ENCODE peak calls at places on chromosomes 5 and 9, in ten cellular contexts. One of them, this sample, is unnamed.

GRCh38 chr5:133049726-133050048 is 2.1 kb upstream of the HSPA4 start:
- DNase-seq in tibial artery: no peak
- DNase-seq in naive thymus-derived CD4-positive, alpha-beta T cell: no peak
- DNase-seq in ovary: no peak
- DNase-seq in PC-9: peak
- DNase-seq in IMR-90: no peak
- DNase-seq in psoas muscle: no peak
- DNase-seq in adipocyte: no peak
- DNase-seq in SJSA1: no peak
- DNase-seq in GM23338: no peak
- DNase-seq in this sample: no peak

GRCh38 chr9:82410306-82410705 is 421.7 kb downstream of the SPATA31D1 start:
- DNase-seq in psoas muscle: no peak
- DNase-seq in PC-9: no peak
- DNase-seq in tibial artery: no peak
- DNase-seq in naive thymus-derived CD4-positive, alpha-beta T cell: no peak
- DNase-seq in IMR-90: peak
- DNase-seq in ovary: no peak
- DNase-seq in adipocyte: peak
- DNase-seq in GM23338: no peak
- DNase-seq in SJSA1: peak
- DNase-seq in this sample: no peak

GRCh38 chr9:16211952-16212351 is 658.5 kb downstream of the BNC2 start:
- DNase-seq in IMR-90: no peak
- DNase-seq in tibial artery: no peak
- DNase-seq in adipocyte: no peak
- DNase-seq in GM23338: no peak
- DNase-seq in ovary: peak
- DNase-seq in SJSA1: no peak
- DNase-seq in PC-9: no peak
- DNase-seq in psoas muscle: no peak
- DNase-seq in naive thymus-derived CD4-positive, alpha-beta T cell: no peak
- DNase-seq in this sample: no peak

GRCh38 chr5:33781286-33781685 is 110.5 kb downstream of the ADAMTS12 start:
- DNase-seq in IMR-90: peak
- DNase-seq in ovary: no peak
- DNase-seq in adipocyte: peak
- DNase-seq in psoas muscle: no peak
- DNase-seq in SJSA1: peak
- DNase-seq in PC-9: no peak
- DNase-seq in GM23338: no peak
- DNase-seq in naive thymus-derived CD4-positive, alpha-beta T cell: no peak
- DNase-seq in tibial artery: no peak
- DNase-seq in this sample: peak

GRCh38 chr9:976805-977360 is 428 bp downstream of the DMRT3 start:
- DNase-seq in IMR-90: no peak
- DNase-seq in SJSA1: no peak
- DNase-seq in naive thymus-derived CD4-positive, alpha-beta T cell: no peak
- DNase-seq in tibial artery: no peak
- DNase-seq in ovary: no peak
- DNase-seq in psoas muscle: no peak
- DNase-seq in adipocyte: no peak
- DNase-seq in PC-9: no peak
- DNase-seq in GM23338: peak
- DNase-seq in this sample: no peak

GRCh38 chr5:169178754-169179153 is 122.2 kb downstream of the SLIT3 start:
- DNase-seq in naive thymus-derived CD4-positive, alpha-beta T cell: no peak
- DNase-seq in psoas muscle: no peak
- DNase-seq in IMR-90: no peak
- DNase-seq in ovary: no peak
- DNase-seq in adipocyte: no peak
- DNase-seq in SJSA1: no peak
- DNase-seq in PC-9: no peak
- DNase-seq in GM23338: no peak
- DNase-seq in tibial artery: no peak
- DNase-seq in this sample: no peak

GRCh38 chr9:128707446-128707845 is 5.1 kb downstream of the PKN3 start:
- DNase-seq in adipocyte: no peak
- DNase-seq in PC-9: no peak
- DNase-seq in GM23338: no peak
- DNase-seq in SJSA1: no peak
- DNase-seq in psoas muscle: no peak
- DNase-seq in IMR-90: no peak
- DNase-seq in ovary: no peak
- DNase-seq in naive thymus-derived CD4-positive, alpha-beta T cell: no peak
- DNase-seq in tibial artery: peak
- DNase-seq in this sample: no peak

GRCh38 chr5:19208397-19208796 is 779.6 kb downstream of the CDH18 start:
- DNase-seq in psoas muscle: no peak
- DNase-seq in tibial artery: no peak
- DNase-seq in ovary: no peak
- DNase-seq in GM23338: no peak
- DNase-seq in IMR-90: no peak
- DNase-seq in PC-9: no peak
- DNase-seq in naive thymus-derived CD4-positive, alpha-beta T cell: no peak
- DNase-seq in SJSA1: no peak
- DNase-seq in adipocyte: no peak
- DNase-seq in this sample: no peak

GRCh38 chr5:59204114-59204897 is 621.4 kb downstream of the RAB3C start:
- DNase-seq in GM23338: no peak
- DNase-seq in IMR-90: no peak
- DNase-seq in tibial artery: no peak
- DNase-seq in SJSA1: no peak
- DNase-seq in psoas muscle: no peak
- DNase-seq in PC-9: no peak
- DNase-seq in adipocyte: no peak
- DNase-seq in naive thymus-derived CD4-positive, alpha-beta T cell: no peak
- DNase-seq in ovary: no peak
- DNase-seq in this sample: no peak

GRCh38 chr9:34591091-34591910 is 1.8 kb upstream of the CNTFR start:
- DNase-seq in naive thymus-derived CD4-positive, alpha-beta T cell: peak
- DNase-seq in SJSA1: peak
- DNase-seq in IMR-90: peak
- DNase-seq in PC-9: peak
- DNase-seq in tibial artery: peak
- DNase-seq in GM23338: peak
- DNase-seq in adipocyte: peak
- DNase-seq in psoas muscle: peak
- DNase-seq in ovary: peak
- DNase-seq in this sample: peak

GRCh38 chr9:82555408-82555807 is 507.5 kb downstream of the RASEF start:
- DNase-seq in tibial artery: no peak
- DNase-seq in GM23338: no peak
- DNase-seq in naive thymus-derived CD4-positive, alpha-beta T cell: no peak
- DNase-seq in IMR-90: no peak
- DNase-seq in adipocyte: no peak
- DNase-seq in PC-9: no peak
- DNase-seq in psoas muscle: no peak
- DNase-seq in SJSA1: no peak
- DNase-seq in ovary: no peak
- DNase-seq in this sample: no peak

GRCh38 chr5:168978015-168978414 is 322.9 kb downstream of the SLIT3 start:
- DNase-seq in adipocyte: peak
- DNase-seq in psoas muscle: no peak
- DNase-seq in IMR-90: peak
- DNase-seq in tibial artery: no peak
- DNase-seq in GM23338: no peak
- DNase-seq in SJSA1: peak
- DNase-seq in ovary: no peak
- DNase-seq in naive thymus-derived CD4-positive, alpha-beta T cell: no peak
- DNase-seq in PC-9: no peak
- DNase-seq in this sample: no peak

GRCh38 chr5:7756453-7756852 is 94.5 kb downstream of the CFAP90 start:
- DNase-seq in GM23338: no peak
- DNase-seq in IMR-90: no peak
- DNase-seq in psoas muscle: peak
- DNase-seq in adipocyte: no peak
- DNase-seq in SJSA1: no peak
- DNase-seq in ovary: no peak
- DNase-seq in naive thymus-derived CD4-positive, alpha-beta T cell: no peak
- DNase-seq in PC-9: no peak
- DNase-seq in tibial artery: peak
- DNase-seq in this sample: no peak

GRCh38 chr9:130499804-130500263 is 55.1 kb downstream of the ASS1 start:
- DNase-seq in IMR-90: no peak
- DNase-seq in psoas muscle: no peak
- DNase-seq in GM23338: no peak
- DNase-seq in ovary: no peak
- DNase-seq in naive thymus-derived CD4-positive, alpha-beta T cell: no peak
- DNase-seq in adipocyte: no peak
- DNase-seq in PC-9: peak
- DNase-seq in tibial artery: no peak
- DNase-seq in SJSA1: no peak
- DNase-seq in this sample: no peak

GRCh38 chr5:62938927-62939326 is 360.3 kb downstream of the LRRC70 start:
- DNase-seq in naive thymus-derived CD4-positive, alpha-beta T cell: no peak
- DNase-seq in tibial artery: no peak
- DNase-seq in adipocyte: no peak
- DNase-seq in PC-9: no peak
- DNase-seq in psoas muscle: no peak
- DNase-seq in ovary: no peak
- DNase-seq in GM23338: peak
- DNase-seq in IMR-90: no peak
- DNase-seq in SJSA1: no peak
- DNase-seq in this sample: no peak

GRCh38 chr5:42057254-42057690 is 132.2 kb downstream of the FBXO4 start:
- DNase-seq in naive thymus-derived CD4-positive, alpha-beta T cell: peak
- DNase-seq in ovary: peak
- DNase-seq in SJSA1: peak
- DNase-seq in GM23338: peak
- DNase-seq in adipocyte: peak
- DNase-seq in IMR-90: peak
- DNase-seq in tibial artery: no peak
- DNase-seq in PC-9: peak
- DNase-seq in psoas muscle: no peak
- DNase-seq in this sample: peak

GRCh38 chr9:35605336-35606137 is 475 bp downstream of the TESK1 start:
- DNase-seq in PC-9: no peak
- DNase-seq in GM23338: peak
- DNase-seq in ovary: no peak
- DNase-seq in naive thymus-derived CD4-positive, alpha-beta T cell: peak
- DNase-seq in IMR-90: no peak
- DNase-seq in adipocyte: peak
- DNase-seq in psoas muscle: peak
- DNase-seq in tibial artery: no peak
- DNase-seq in SJSA1: no peak
- DNase-seq in this sample: no peak

GRCh38 chr5:5419291-5420210 is 2.9 kb upstream of the ICE1 start:
- DNase-seq in IMR-90: peak
- DNase-seq in tibial artery: no peak
- DNase-seq in adipocyte: peak
- DNase-seq in ovary: peak
- DNase-seq in GM23338: peak
- DNase-seq in PC-9: peak
- DNase-seq in psoas muscle: no peak
- DNase-seq in naive thymus-derived CD4-positive, alpha-beta T cell: no peak
- DNase-seq in SJSA1: peak
- DNase-seq in this sample: peak
- H3K4me3 ChIP-seq in IMR-90: no peak
- H3K4me3 ChIP-seq in tibial artery: no peak
- H3K4me3 ChIP-seq in adipocyte: peak
- H3K4me3 ChIP-seq in ovary: no peak
- H3K4me3 ChIP-seq in GM23338: no peak
- H3K4me3 ChIP-seq in PC-9: no peak
- H3K4me3 ChIP-seq in psoas muscle: no peak
- H3K4me3 ChIP-seq in naive thymus-derived CD4-positive, alpha-beta T cell: no peak
- H3K4me3 ChIP-seq in SJSA1: no peak
- H3K4me3 ChIP-seq in this sample: no peak

DNA sequence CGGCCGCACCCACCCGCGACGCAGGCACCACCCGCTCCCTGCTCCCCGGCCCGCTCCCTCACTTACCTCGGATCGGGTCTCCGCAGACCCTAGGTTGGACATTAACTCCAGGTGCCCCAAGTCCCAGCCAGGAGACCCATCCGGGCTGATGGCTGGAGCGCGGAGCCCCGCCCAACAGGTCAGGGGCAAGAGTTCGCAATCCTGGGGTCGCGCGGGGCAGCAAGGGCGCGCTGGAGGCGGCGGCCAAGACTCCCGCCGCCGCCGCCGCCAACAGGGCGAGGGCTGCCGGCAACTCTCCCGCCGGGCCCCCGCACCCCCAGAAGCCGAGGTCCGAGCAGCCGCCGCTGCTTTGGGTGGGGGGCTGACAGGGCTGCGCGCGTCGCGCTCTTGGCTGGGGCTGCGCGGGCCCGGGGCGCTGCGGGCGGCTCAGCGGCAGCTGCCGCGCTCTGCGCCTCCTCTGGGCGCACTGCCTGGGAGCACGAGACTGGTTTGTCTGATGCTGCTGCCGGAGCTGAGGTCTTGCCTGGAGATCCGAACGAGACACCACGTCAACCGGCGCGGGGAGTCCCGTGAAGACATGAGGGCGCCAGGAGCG is 303 bp downstream of the GDNF start:
- DNase-seq in SJSA1: peak
- DNase-seq in IMR-90: peak
- DNase-seq in psoas muscle: peak
- DNase-seq in adipocyte: peak
- DNase-seq in tibial artery: peak
- DNase-seq in naive thymus-derived CD4-positive, alpha-beta T cell: no peak
- DNase-seq in PC-9: no peak
- DNase-seq in ovary: peak
- DNase-seq in GM23338: peak
- DNase-seq in this sample: no peak
- H3K4me3 ChIP-seq in SJSA1: peak
- H3K4me3 ChIP-seq in IMR-90: peak
- H3K4me3 ChIP-seq in psoas muscle: peak
- H3K4me3 ChIP-seq in adipocyte: peak
- H3K4me3 ChIP-seq in tibial artery: peak
- H3K4me3 ChIP-seq in naive thymus-derived CD4-positive, alpha-beta T cell: no peak
- H3K4me3 ChIP-seq in PC-9: no peak
- H3K4me3 ChIP-seq in ovary: peak
- H3K4me3 ChIP-seq in GM23338: peak
- H3K4me3 ChIP-seq in this sample: peak

DNA sequence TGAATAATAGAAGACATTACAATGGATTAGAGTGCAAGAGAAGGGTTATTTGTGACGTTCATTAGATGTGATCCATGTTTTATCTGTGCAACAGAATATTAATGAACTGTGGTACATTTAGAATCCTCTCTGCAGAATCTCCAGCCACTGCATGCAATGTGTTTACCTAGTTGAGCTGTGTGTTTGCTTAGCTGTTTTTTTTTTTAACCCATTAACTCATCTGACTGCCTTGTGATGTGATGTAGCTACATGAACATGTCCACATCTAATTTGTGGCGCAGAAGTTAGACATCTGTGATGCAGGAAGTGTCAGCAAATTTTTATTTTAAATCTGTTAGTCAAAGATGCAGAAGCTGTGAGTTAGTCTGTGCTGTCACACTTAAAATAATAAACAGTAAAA is 236.9 kb downstream of the CD180 start:
- DNase-seq in naive thymus-derived CD4-positive, alpha-beta T cell: no peak
- DNase-seq in SJSA1: no peak
- DNase-seq in psoas muscle: no peak
- DNase-seq in adipocyte: no peak
- DNase-seq in ovary: no peak
- DNase-seq in PC-9: peak
- DNase-seq in IMR-90: peak
- DNase-seq in tibial artery: no peak
- DNase-seq in GM23338: no peak
- DNase-seq in this sample: no peak
- H3K4me3 ChIP-seq in naive thymus-derived CD4-positive, alpha-beta T cell: no peak
- H3K4me3 ChIP-seq in SJSA1: peak
- H3K4me3 ChIP-seq in psoas muscle: peak
- H3K4me3 ChIP-seq in adipocyte: peak
- H3K4me3 ChIP-seq in ovary: peak
- H3K4me3 ChIP-seq in PC-9: no peak
- H3K4me3 ChIP-seq in IMR-90: peak
- H3K4me3 ChIP-seq in tibial artery: peak
- H3K4me3 ChIP-seq in GM23338: no peak
- H3K4me3 ChIP-seq in this sample: peak

GRCh38 chr9:84228130-84228735 is 112.3 kb downstream of the SLC28A3 start:
- DNase-seq in ovary: no peak
- DNase-seq in GM23338: peak
- DNase-seq in adipocyte: no peak
- DNase-seq in IMR-90: no peak
- DNase-seq in naive thymus-derived CD4-positive, alpha-beta T cell: no peak
- DNase-seq in tibial artery: no peak
- DNase-seq in PC-9: no peak
- DNase-seq in psoas muscle: no peak
- DNase-seq in SJSA1: no peak
- DNase-seq in this sample: no peak
- H3K4me3 ChIP-seq in ovary: no peak
- H3K4me3 ChIP-seq in GM23338: no peak
- H3K4me3 ChIP-seq in adipocyte: no peak
- H3K4me3 ChIP-seq in IMR-90: no peak
- H3K4me3 ChIP-seq in naive thymus-derived CD4-positive, alpha-beta T cell: no peak
- H3K4me3 ChIP-seq in tibial artery: no peak
- H3K4me3 ChIP-seq in PC-9: no peak
- H3K4me3 ChIP-seq in psoas muscle: no peak
- H3K4me3 ChIP-seq in SJSA1: no peak
- H3K4me3 ChIP-seq in this sample: no peak